ENCODE peak calls at places on chromosome 14, in six cellular contexts. B, F, L, N, C and S are unnamed samples.

GRCh38 chr14:59507063-59507751 is 22.9 kb downstream of the JKAMP start:
- DNase-seq in B (peak; percentile 29), F (peak; percentile 67), L (peak; percentile 70), N (peak; percentile 42), C (peak; percentile 92), S (peak; percentile 62)

GRCh38 chr14:56153271-56153670 is 35.1 kb downstream of the PELI2 start:
- DNase-seq in B (no peak), F (no peak), L (no peak), N (no peak), C (no peak), S (no peak)

GRCh38 chr14:76876076-76876475 is 49.9 kb downstream of the LRRC74A start:
- DNase-seq in B (no peak), F (peak; percentile 58), L (peak; percentile 52), N (peak; percentile 81), C (peak; percentile 83), S (peak; percentile 92)

GRCh38 chr14:31543969-31544799 is 17.0 kb upstream of the NUBPL start:
- DNase-seq in B (no peak), F (no peak), L (no peak), N (peak; percentile 4), C (peak; percentile 27), S (no peak)

GRCh38 chr14:36784541-36784940 is 122.9 kb downstream of the PAX9 start:
- DNase-seq in B (no peak), F (no peak), L (no peak), N (no peak), C (peak; percentile 35), S (no peak)

GRCh38 chr14:93538411-93538810 is 107.7 kb downstream of the UNC79 start:
- DNase-seq in B (no peak), F (no peak), L (peak; percentile 2), N (peak; percentile 38), C (peak; percentile 88), S (peak; percentile 56)

GRCh38 chr14:61472801-61473376 is 151.5 kb downstream of the PRKCH start:
- DNase-seq in B (peak; percentile 27), F (no peak), L (no peak), N (no peak), C (no peak), S (no peak)

GRCh38 chr14:75183225-75183624 is 6.8 kb upstream of the TMED10 start:
- DNase-seq in B (no peak), F (no peak), L (no peak), N (no peak), C (no peak), S (no peak)

GRCh38 chr14:56491299-56492285 is 88.0 kb upstream of the TMEM260 start:
- DNase-seq in B (peak; percentile 8), F (peak; percentile 61), L (peak; percentile 74), N (peak; percentile 79), C (peak; percentile 97), S (peak; percentile 45)

GRCh38 chr14:53601409-53601808 is 355.2 kb downstream of the BMP4 start:
- DNase-seq in B (no peak), F (no peak), L (no peak), N (no peak), C (peak; percentile 51), S (peak; percentile 13)

GRCh38 chr14:59320771-59321170 is 132.3 kb downstream of the DAAM1 start:
- DNase-seq in B (no peak), F (no peak), L (no peak), N (no peak), C (no peak), S (no peak)

GRCh38 chr14:42192659-42193425 is 586.2 kb downstream of the LRFN5 start:
- DNase-seq in B (no peak), F (peak; percentile 64), L (no peak), N (peak; percentile 65), C (peak; percentile 12), S (no peak)

GRCh38 chr14:100416921-100417451 is 93.8 kb downstream of the SLC25A47 start:
- DNase-seq in B (no peak), F (no peak), L (no peak), N (no peak), C (peak; percentile 41), S (no peak)

GRCh38 chr14:87805315-87805723 is 187.7 kb downstream of the GALC start:
- DNase-seq in B (peak; percentile 15), F (no peak), L (peak; percentile 5), N (no peak), C (peak; percentile 74), S (peak; percentile 59)

GRCh38 chr14:99270491-99271287 is 1.3 kb downstream of the BCL11B start:
- DNase-seq in B (no peak), F (no peak), L (peak; percentile 19), N (no peak), C (peak; percentile 80), S (peak; percentile 91)

GRCh38 chr14:54188036-54188666 is 208.7 kb upstream of the CDKN3 start:
- DNase-seq in B (no peak), F (no peak), L (no peak), N (no peak), C (peak; percentile 40), S (no peak)

GRCh38 chr14:71399057-71399487 is 491.8 kb downstream of the PCNX1 start:
- DNase-seq in B (no peak), F (no peak), L (no peak), N (no peak), C (no peak), S (no peak)

GRCh38 chr14:95525999-95526398 is 8.9 kb upstream of the GLRX5 start:
- DNase-seq in B (no peak), F (no peak), L (no peak), N (no peak), C (no peak), S (no peak)

GRCh38 chr14:22986508-22987054 is 4.2 kb upstream of the AJUBA start:
- DNase-seq in B (peak; percentile 85), F (peak; percentile 38), L (peak; percentile 71), N (peak; percentile 81), C (peak; percentile 90), S (peak; percentile 89)

GRCh38 chr14:95683793-95684192 is 2.4 kb upstream of the TCL1B start:
- DNase-seq in B (peak; percentile 17), F (no peak), L (peak; percentile 25), N (peak; percentile 32), C (peak; percentile 82), S (peak; percentile 90)

GRCh38 chr14:86115972-86116371 is 586.0 kb downstream of the FLRT2 start:
- DNase-seq in B (no peak), F (no peak), L (no peak), N (no peak), C (no peak), S (no peak)